ENCODE peak calls at places on chromosomes 13 and 19, in four cellular contexts. One of them, this sample, is unnamed.

GRCh38 chr19:14722127-14722526 is 32.3 kb downstream of the ZNF333 start:
- DNase-seq in heart right ventricle: no peak
- DNase-seq in GM23248: no peak
- DNase-seq in BE2C: no peak
- DNase-seq in this sample: no peak

GRCh38 chr19:13652810-13653590 is 111.3 kb upstream of the MRI1 start:
- DNase-seq in GM23248: no peak
- DNase-seq in BE2C: no peak
- DNase-seq in heart right ventricle: no peak
- DNase-seq in this sample: no peak

GRCh38 chr13:20193924-20194631 is 1.3 kb upstream of the GJB2 start:
- DNase-seq in heart right ventricle: no peak
- DNase-seq in GM23248: peak
- DNase-seq in BE2C: no peak
- DNase-seq in this sample: no peak

GRCh38 chr19:8340341-8341096 is 2.5 kb downstream of the KANK3 start:
- DNase-seq in BE2C: no peak
- DNase-seq in heart right ventricle: peak
- DNase-seq in GM23248: no peak
- DNase-seq in this sample: no peak

GRCh38 chr13:26508885-26509284 is 48.6 kb upstream of the WASF3 start:
- DNase-seq in BE2C: no peak
- DNase-seq in heart right ventricle: peak
- DNase-seq in GM23248: peak
- DNase-seq in this sample: peak

GRCh38 chr13:63367522-63368198 is 1952.0 kb upstream of the PCDH20 start:
- DNase-seq in GM23248: no peak
- DNase-seq in heart right ventricle: no peak
- DNase-seq in BE2C: no peak
- DNase-seq in this sample: no peak

GRCh38 chr13:73477441-73477840 is 418.6 kb downstream of the KLF5 start:
- DNase-seq in GM23248: no peak
- DNase-seq in heart right ventricle: no peak
- DNase-seq in BE2C: no peak
- DNase-seq in this sample: no peak

GRCh38 chr19:1361601-1362384 is 21.9 kb upstream of the NDUFS7 start:
- DNase-seq in GM23248: peak
- DNase-seq in heart right ventricle: no peak
- DNase-seq in BE2C: no peak
- DNase-seq in this sample: peak

GRCh38 chr13:20525144-20525600 is 485 bp downstream of the CRYL1 start:
- DNase-seq in GM23248: peak
- DNase-seq in BE2C: no peak
- DNase-seq in heart right ventricle: peak
- DNase-seq in this sample: no peak

GRCh38 chr13:39023316-39023715 is 14.6 kb downstream of the PROSER1 start:
- DNase-seq in GM23248: peak
- DNase-seq in heart right ventricle: no peak
- DNase-seq in BE2C: no peak
- DNase-seq in this sample: peak

GRCh38 chr13:35984776-35985453 is 146.3 kb downstream of the DCLK1 start:
- DNase-seq in GM23248: no peak
- DNase-seq in heart right ventricle: no peak
- DNase-seq in BE2C: peak
- DNase-seq in this sample: no peak

GRCh38 chr13:41008349-41008980 is 10.7 kb downstream of the ELF1 start:
- DNase-seq in heart right ventricle: no peak
- DNase-seq in GM23248: peak
- DNase-seq in BE2C: no peak
- DNase-seq in this sample: peak

GRCh38 chr19:16198363-16198636 is 589 bp downstream of the AP1M1 start:
- DNase-seq in heart right ventricle: no peak
- DNase-seq in BE2C: no peak
- DNase-seq in GM23248: peak
- DNase-seq in this sample: no peak

GRCh38 chr13:60398438-60398891 is 1.4 kb downstream of the TDRD3 start:
- DNase-seq in GM23248: peak
- DNase-seq in BE2C: no peak
- DNase-seq in heart right ventricle: no peak
- DNase-seq in this sample: no peak

GRCh38 chr19:16470911-16471811 is 609 bp downstream of the EPS15L1 start:
- DNase-seq in GM23248: peak
- DNase-seq in heart right ventricle: peak
- DNase-seq in BE2C: peak
- DNase-seq in this sample: peak

GRCh38 chr13:49867834-49868233 is 68.3 kb downstream of the SPRYD7 start:
- DNase-seq in GM23248: no peak
- DNase-seq in BE2C: no peak
- DNase-seq in heart right ventricle: no peak
- DNase-seq in this sample: no peak

GRCh38 chr13:100128373-100128772 is 39.5 kb downstream of the PCCA start:
- DNase-seq in BE2C: peak
- DNase-seq in GM23248: peak
- DNase-seq in heart right ventricle: no peak
- DNase-seq in this sample: no peak

GRCh38 chr13:111639994-111640393 is 319.6 kb downstream of the TEX29 start:
- DNase-seq in GM23248: no peak
- DNase-seq in BE2C: no peak
- DNase-seq in heart right ventricle: peak
- DNase-seq in this sample: no peak

GRCh38 chr19:49335784-49336481 is 727 bp downstream of the CD37 start:
- DNase-seq in heart right ventricle: no peak
- DNase-seq in BE2C: no peak
- DNase-seq in GM23248: no peak
- DNase-seq in this sample: no peak

GRCh38 chr19:49336482-49337266 is 1.5 kb downstream of the CD37 start:
- DNase-seq in BE2C: no peak
- DNase-seq in heart right ventricle: no peak
- DNase-seq in GM23248: no peak
- DNase-seq in this sample: no peak

GRCh38 chr19:49337267-49338022 is 2.2 kb downstream of the CD37 start:
- DNase-seq in BE2C: no peak
- DNase-seq in heart right ventricle: no peak
- DNase-seq in GM23248: no peak
- DNase-seq in this sample: no peak

GRCh38 chr19:49333426-49334288 is 1.5 kb upstream of the CD37 start:
- DNase-seq in GM23248: peak
- DNase-seq in BE2C: no peak
- DNase-seq in heart right ventricle: no peak
- DNase-seq in this sample: peak

DNA sequence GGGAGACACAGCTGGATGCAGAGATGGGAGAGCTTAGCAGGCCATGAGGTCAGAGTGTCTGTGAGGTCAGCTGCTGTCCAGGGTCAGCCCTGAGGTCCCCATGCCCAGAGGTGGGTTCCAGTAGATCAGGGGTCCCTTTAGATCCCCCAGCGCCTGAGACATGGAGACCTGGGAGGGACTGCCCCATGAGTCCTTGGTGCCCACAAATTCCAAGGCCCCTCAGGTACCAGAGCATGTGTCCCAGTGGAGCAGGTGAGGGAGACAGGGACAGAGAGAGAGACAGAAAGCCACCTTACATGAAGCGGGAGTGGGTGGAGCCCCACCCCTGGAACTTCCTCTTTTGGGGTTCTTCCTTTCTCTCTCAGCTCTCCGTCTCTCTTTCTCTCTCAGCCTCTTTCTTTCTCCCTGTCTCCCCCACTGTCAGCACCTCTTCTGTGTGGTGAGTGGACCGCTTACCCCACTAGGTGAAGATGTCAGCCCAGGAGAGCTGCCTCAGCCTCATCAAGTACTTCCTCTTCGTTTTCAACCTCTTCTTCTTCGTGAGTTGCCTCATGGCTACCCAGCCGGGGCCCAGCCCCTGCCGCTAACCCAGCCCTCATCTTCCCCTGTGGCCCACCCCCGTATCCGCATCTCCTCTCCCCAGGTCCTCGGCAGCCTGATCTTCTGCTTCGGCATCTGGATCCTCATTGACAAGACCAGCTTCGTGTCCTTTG is at the start of gene CD37:
- DNase-seq in GM23248: no peak
- DNase-seq in BE2C: no peak
- DNase-seq in heart right ventricle: no peak
- DNase-seq in this sample: no peak
- H3K4me3 ChIP-seq in GM23248: no peak
- H3K4me3 ChIP-seq in BE2C: no peak
- H3K4me3 ChIP-seq in heart right ventricle: peak
- H3K4me3 ChIP-seq in this sample: no peak

GRCh38 chr13:103884139-103884723 is 818.0 kb upstream of the SLC10A2 start:
- DNase-seq in BE2C: no peak
- DNase-seq in GM23248: no peak
- DNase-seq in heart right ventricle: no peak
- DNase-seq in this sample: no peak

GRCh38 chr13:103883698-103884097 is 817.5 kb upstream of the SLC10A2 start:
- DNase-seq in BE2C: no peak
- DNase-seq in GM23248: peak
- DNase-seq in heart right ventricle: no peak
- DNase-seq in this sample: peak

GRCh38 chr13:103878891-103879605 is 812.8 kb upstream of the SLC10A2 start:
- DNase-seq in GM23248: no peak
- DNase-seq in BE2C: no peak
- DNase-seq in heart right ventricle: no peak
- DNase-seq in this sample: no peak

DNA sequence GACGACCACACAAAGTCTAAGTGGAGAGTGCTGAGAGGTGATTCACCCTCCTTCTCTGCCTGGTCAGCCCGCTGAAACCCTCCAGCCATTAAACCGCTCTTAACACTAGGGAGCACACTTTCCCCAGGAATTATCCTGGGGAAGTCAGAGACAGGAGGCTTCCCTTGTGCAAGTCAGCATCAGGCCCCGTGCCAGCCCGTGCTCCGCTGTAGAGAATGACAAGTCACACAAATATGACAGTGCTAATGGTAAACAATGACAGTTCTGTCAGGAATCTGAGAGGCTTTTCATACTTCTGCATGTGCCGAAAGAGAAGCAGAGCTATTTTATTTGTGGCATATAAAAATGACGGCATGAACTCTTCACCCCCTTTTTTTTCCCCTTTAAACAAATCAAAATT is 816.9 kb upstream of the SLC10A2 start:
- DNase-seq in BE2C: peak
- DNase-seq in heart right ventricle: peak
- DNase-seq in GM23248: peak
- DNase-seq in this sample: peak
- H3K4me3 ChIP-seq in BE2C: no peak
- H3K4me3 ChIP-seq in heart right ventricle: no peak
- H3K4me3 ChIP-seq in GM23248: peak
- H3K4me3 ChIP-seq in this sample: peak

DNA sequence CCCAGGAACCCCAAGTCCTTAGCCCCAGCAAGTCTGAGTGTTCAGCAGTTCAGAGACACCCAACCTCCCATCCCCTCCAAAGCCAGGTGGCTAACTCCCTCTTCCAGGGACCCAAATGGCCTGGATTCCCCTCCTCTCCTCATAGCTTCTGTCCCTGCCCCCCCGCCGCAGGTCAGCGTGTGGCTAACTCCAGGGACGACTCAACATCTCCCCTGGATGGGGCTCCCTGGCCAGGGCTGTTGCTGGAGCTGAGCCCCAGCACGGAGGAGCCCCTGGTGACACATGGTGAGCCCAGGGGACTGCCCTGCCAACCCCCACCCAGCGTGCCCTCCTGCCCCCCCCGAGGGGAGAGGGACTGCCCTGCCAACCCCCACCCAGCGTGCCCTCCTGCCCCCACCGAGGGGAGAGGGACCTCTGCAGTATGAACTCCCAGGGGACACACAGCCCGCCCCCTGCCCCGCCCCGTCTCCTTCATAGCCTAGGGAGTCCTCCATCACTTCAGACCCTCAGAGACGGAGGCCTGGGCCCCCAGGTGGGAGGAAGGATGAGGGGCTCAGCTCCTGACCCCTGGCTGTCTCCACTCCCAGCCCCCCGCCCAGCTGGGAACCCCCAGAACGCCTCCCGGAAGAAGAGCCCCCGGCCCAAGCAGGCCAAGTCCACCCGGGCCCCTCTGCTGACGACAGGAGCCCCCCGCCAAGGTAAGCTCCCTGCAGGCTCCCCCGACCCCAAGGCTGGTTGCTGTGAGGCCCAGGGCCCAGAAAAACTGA is 1.7 kb downstream of the SSC5D start:
- DNase-seq in BE2C: peak
- DNase-seq in heart right ventricle: no peak
- DNase-seq in GM23248: peak
- DNase-seq in this sample: no peak
- H3K4me3 ChIP-seq in BE2C: no peak
- H3K4me3 ChIP-seq in heart right ventricle: no peak
- H3K4me3 ChIP-seq in GM23248: peak
- H3K4me3 ChIP-seq in this sample: no peak

DNA sequence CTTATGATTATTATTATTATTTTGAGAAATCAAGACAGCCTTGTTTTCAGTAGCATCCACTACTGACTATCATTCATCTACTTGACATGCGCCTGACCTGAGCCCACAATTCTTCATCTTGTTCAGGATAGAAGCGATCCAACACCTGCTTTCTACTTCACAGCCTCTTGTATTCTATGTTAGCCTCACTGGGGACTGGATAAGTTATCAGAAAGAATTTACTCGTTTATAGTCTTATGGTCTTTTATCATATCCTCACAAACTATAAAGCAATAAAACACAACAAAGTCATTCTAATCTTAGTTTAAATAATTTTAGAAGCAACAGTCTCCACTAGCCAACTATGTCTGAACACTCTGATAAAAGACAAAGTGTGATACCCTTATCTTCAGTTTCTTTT is 436.0 kb upstream of the ARGLU1 start:
- DNase-seq in heart right ventricle: no peak
- DNase-seq in GM23248: no peak
- DNase-seq in BE2C: no peak
- DNase-seq in this sample: no peak
- H3K4me3 ChIP-seq in heart right ventricle: no peak
- H3K4me3 ChIP-seq in GM23248: no peak
- H3K4me3 ChIP-seq in BE2C: no peak
- H3K4me3 ChIP-seq in this sample: no peak

This sample was measured in adipocyte.